ENCODE peak calls at places on chromosome 16, in eight cellular contexts. One of them, this sample, is unnamed.

GRCh38 chr16:75837681-75838080 is 111.4 kb upstream of the CPHXL start:
- DNase-seq in stimulated activated CD8-positive, alpha-beta memory T cell treated with anti-CD3 and anti-CD28 coated beads, Interleukin-12 subunit alpha, Interleukin-12 subunit beta, amount 100 ng/mL, for 4 hours: no peak
- DNase-seq in A549: no peak
- DNase-seq in neural crest cell: no peak
- DNase-seq in lower lobe of right lung: no peak
- DNase-seq in B cell: no peak
- DNase-seq in nucleus accumbens: no peak
- DNase-seq in activated T-helper 1 cell treated with Interleukin-2 at 50 U/mL for 16 hours: no peak
- DNase-seq in this sample: no peak

GRCh38 chr16:27991876-27992275 is 71.6 kb downstream of the GSG1L start:
- DNase-seq in A549: no peak
- DNase-seq in lower lobe of right lung: no peak
- DNase-seq in stimulated activated CD8-positive, alpha-beta memory T cell treated with anti-CD3 and anti-CD28 coated beads, Interleukin-12 subunit alpha, Interleukin-12 subunit beta, amount 100 ng/mL, for 4 hours: no peak
- DNase-seq in nucleus accumbens: no peak
- DNase-seq in neural crest cell: no peak
- DNase-seq in B cell: no peak
- DNase-seq in activated T-helper 1 cell treated with Interleukin-2 at 50 U/mL for 16 hours: no peak
- DNase-seq in this sample: no peak

GRCh38 chr16:50642349-50642748 is 38.8 kb downstream of the SNX20 start:
- DNase-seq in neural crest cell: no peak
- DNase-seq in nucleus accumbens: peak
- DNase-seq in B cell: no peak
- DNase-seq in stimulated activated CD8-positive, alpha-beta memory T cell treated with anti-CD3 and anti-CD28 coated beads, Interleukin-12 subunit alpha, Interleukin-12 subunit beta, amount 100 ng/mL, for 4 hours: no peak
- DNase-seq in A549: no peak
- DNase-seq in activated T-helper 1 cell treated with Interleukin-2 at 50 U/mL for 16 hours: no peak
- DNase-seq in lower lobe of right lung: no peak
- DNase-seq in this sample: no peak

GRCh38 chr16:68778551-68779231 is 41.6 kb downstream of the CDH1 start:
- DNase-seq in B cell: no peak
- DNase-seq in neural crest cell: no peak
- DNase-seq in activated T-helper 1 cell treated with Interleukin-2 at 50 U/mL for 16 hours: no peak
- DNase-seq in nucleus accumbens: no peak
- DNase-seq in stimulated activated CD8-positive, alpha-beta memory T cell treated with anti-CD3 and anti-CD28 coated beads, Interleukin-12 subunit alpha, Interleukin-12 subunit beta, amount 100 ng/mL, for 4 hours: no peak
- DNase-seq in lower lobe of right lung: no peak
- DNase-seq in A549: no peak
- DNase-seq in this sample: no peak

GRCh38 chr16:4207683-4208528 is 34.0 kb downstream of the SRL start:
- DNase-seq in lower lobe of right lung: no peak
- DNase-seq in stimulated activated CD8-positive, alpha-beta memory T cell treated with anti-CD3 and anti-CD28 coated beads, Interleukin-12 subunit alpha, Interleukin-12 subunit beta, amount 100 ng/mL, for 4 hours: no peak
- DNase-seq in A549: no peak
- DNase-seq in B cell: no peak
- DNase-seq in activated T-helper 1 cell treated with Interleukin-2 at 50 U/mL for 16 hours: no peak
- DNase-seq in nucleus accumbens: no peak
- DNase-seq in neural crest cell: no peak
- DNase-seq in this sample: no peak

GRCh38 chr16:378821-379182 is 3.0 kb downstream of the PGAP6 start:
- DNase-seq in stimulated activated CD8-positive, alpha-beta memory T cell treated with anti-CD3 and anti-CD28 coated beads, Interleukin-12 subunit alpha, Interleukin-12 subunit beta, amount 100 ng/mL, for 4 hours: no peak
- DNase-seq in nucleus accumbens: no peak
- DNase-seq in B cell: no peak
- DNase-seq in neural crest cell: no peak
- DNase-seq in lower lobe of right lung: no peak
- DNase-seq in A549: no peak
- DNase-seq in activated T-helper 1 cell treated with Interleukin-2 at 50 U/mL for 16 hours: no peak
- DNase-seq in this sample: no peak

GRCh38 chr16:55567382-55567781 is 898 bp downstream of the CAPNS2 start:
- DNase-seq in stimulated activated CD8-positive, alpha-beta memory T cell treated with anti-CD3 and anti-CD28 coated beads, Interleukin-12 subunit alpha, Interleukin-12 subunit beta, amount 100 ng/mL, for 4 hours: no peak
- DNase-seq in nucleus accumbens: no peak
- DNase-seq in B cell: no peak
- DNase-seq in activated T-helper 1 cell treated with Interleukin-2 at 50 U/mL for 16 hours: no peak
- DNase-seq in lower lobe of right lung: no peak
- DNase-seq in A549: no peak
- DNase-seq in neural crest cell: no peak
- DNase-seq in this sample: no peak

GRCh38 chr16:10878644-10879498 is 1.9 kb downstream of the CIITA start:
- DNase-seq in neural crest cell: no peak
- DNase-seq in A549: no peak
- DNase-seq in B cell: peak
- DNase-seq in nucleus accumbens: peak
- DNase-seq in lower lobe of right lung: peak
- DNase-seq in stimulated activated CD8-positive, alpha-beta memory T cell treated with anti-CD3 and anti-CD28 coated beads, Interleukin-12 subunit alpha, Interleukin-12 subunit beta, amount 100 ng/mL, for 4 hours: no peak
- DNase-seq in activated T-helper 1 cell treated with Interleukin-2 at 50 U/mL for 16 hours: no peak
- DNase-seq in this sample: no peak

GRCh38 chr16:26795184-26795583 is 271.5 kb upstream of the C16orf82 start:
- DNase-seq in activated T-helper 1 cell treated with Interleukin-2 at 50 U/mL for 16 hours: no peak
- DNase-seq in neural crest cell: peak
- DNase-seq in stimulated activated CD8-positive, alpha-beta memory T cell treated with anti-CD3 and anti-CD28 coated beads, Interleukin-12 subunit alpha, Interleukin-12 subunit beta, amount 100 ng/mL, for 4 hours: no peak
- DNase-seq in A549: no peak
- DNase-seq in nucleus accumbens: peak
- DNase-seq in lower lobe of right lung: no peak
- DNase-seq in B cell: no peak
- DNase-seq in this sample: no peak

GRCh38 chr16:52812945-52813556 is 239.6 kb downstream of the CHD9NB start:
- DNase-seq in stimulated activated CD8-positive, alpha-beta memory T cell treated with anti-CD3 and anti-CD28 coated beads, Interleukin-12 subunit alpha, Interleukin-12 subunit beta, amount 100 ng/mL, for 4 hours: no peak
- DNase-seq in activated T-helper 1 cell treated with Interleukin-2 at 50 U/mL for 16 hours: no peak
- DNase-seq in nucleus accumbens: no peak
- DNase-seq in B cell: no peak
- DNase-seq in lower lobe of right lung: no peak
- DNase-seq in neural crest cell: no peak
- DNase-seq in A549: peak
- DNase-seq in this sample: no peak

GRCh38 chr16:55502801-55503366 is 6.0 kb upstream of the LPCAT2 start:
- DNase-seq in nucleus accumbens: peak
- DNase-seq in lower lobe of right lung: peak
- DNase-seq in neural crest cell: peak
- DNase-seq in activated T-helper 1 cell treated with Interleukin-2 at 50 U/mL for 16 hours: no peak
- DNase-seq in stimulated activated CD8-positive, alpha-beta memory T cell treated with anti-CD3 and anti-CD28 coated beads, Interleukin-12 subunit alpha, Interleukin-12 subunit beta, amount 100 ng/mL, for 4 hours: no peak
- DNase-seq in A549: no peak
- DNase-seq in B cell: no peak
- DNase-seq in this sample: no peak

GRCh38 chr16:24367186-24367585 is 111.1 kb downstream of the CACNG3 start:
- DNase-seq in A549: no peak
- DNase-seq in activated T-helper 1 cell treated with Interleukin-2 at 50 U/mL for 16 hours: no peak
- DNase-seq in lower lobe of right lung: no peak
- DNase-seq in neural crest cell: no peak
- DNase-seq in nucleus accumbens: no peak
- DNase-seq in B cell: no peak
- DNase-seq in stimulated activated CD8-positive, alpha-beta memory T cell treated with anti-CD3 and anti-CD28 coated beads, Interleukin-12 subunit alpha, Interleukin-12 subunit beta, amount 100 ng/mL, for 4 hours: no peak
- DNase-seq in this sample: no peak

GRCh38 chr16:51490866-51491265 is 339.8 kb upstream of the SALL1 start:
- DNase-seq in lower lobe of right lung: no peak
- DNase-seq in A549: no peak
- DNase-seq in neural crest cell: no peak
- DNase-seq in stimulated activated CD8-positive, alpha-beta memory T cell treated with anti-CD3 and anti-CD28 coated beads, Interleukin-12 subunit alpha, Interleukin-12 subunit beta, amount 100 ng/mL, for 4 hours: no peak
- DNase-seq in nucleus accumbens: no peak
- DNase-seq in activated T-helper 1 cell treated with Interleukin-2 at 50 U/mL for 16 hours: no peak
- DNase-seq in B cell: no peak
- DNase-seq in this sample: no peak

GRCh38 chr16:85072947-85073346 is 39.3 kb downstream of the CIBAR2 start:
- DNase-seq in neural crest cell: no peak
- DNase-seq in stimulated activated CD8-positive, alpha-beta memory T cell treated with anti-CD3 and anti-CD28 coated beads, Interleukin-12 subunit alpha, Interleukin-12 subunit beta, amount 100 ng/mL, for 4 hours: no peak
- DNase-seq in lower lobe of right lung: no peak
- DNase-seq in nucleus accumbens: peak
- DNase-seq in B cell: no peak
- DNase-seq in activated T-helper 1 cell treated with Interleukin-2 at 50 U/mL for 16 hours: no peak
- DNase-seq in A549: no peak
- DNase-seq in this sample: no peak

GRCh38 chr16:31487076-31487719 is 4.3 kb downstream of the SLC5A2 start:
- DNase-seq in stimulated activated CD8-positive, alpha-beta memory T cell treated with anti-CD3 and anti-CD28 coated beads, Interleukin-12 subunit alpha, Interleukin-12 subunit beta, amount 100 ng/mL, for 4 hours: no peak
- DNase-seq in A549: no peak
- DNase-seq in B cell: no peak
- DNase-seq in nucleus accumbens: no peak
- DNase-seq in neural crest cell: no peak
- DNase-seq in activated T-helper 1 cell treated with Interleukin-2 at 50 U/mL for 16 hours: no peak
- DNase-seq in lower lobe of right lung: no peak
- DNase-seq in this sample: no peak

GRCh38 chr16:24152826-24153225 is 103.3 kb upstream of the CACNG3 start:
- DNase-seq in A549: no peak
- DNase-seq in neural crest cell: no peak
- DNase-seq in lower lobe of right lung: no peak
- DNase-seq in nucleus accumbens: no peak
- DNase-seq in B cell: no peak
- DNase-seq in stimulated activated CD8-positive, alpha-beta memory T cell treated with anti-CD3 and anti-CD28 coated beads, Interleukin-12 subunit alpha, Interleukin-12 subunit beta, amount 100 ng/mL, for 4 hours: no peak
- DNase-seq in activated T-helper 1 cell treated with Interleukin-2 at 50 U/mL for 16 hours: no peak
- DNase-seq in this sample: no peak

GRCh38 chr16:84369105-84369504 is 767 bp downstream of the ATP2C2 start:
- DNase-seq in nucleus accumbens: no peak
- DNase-seq in stimulated activated CD8-positive, alpha-beta memory T cell treated with anti-CD3 and anti-CD28 coated beads, Interleukin-12 subunit alpha, Interleukin-12 subunit beta, amount 100 ng/mL, for 4 hours: no peak
- DNase-seq in B cell: no peak
- DNase-seq in neural crest cell: no peak
- DNase-seq in A549: no peak
- DNase-seq in lower lobe of right lung: no peak
- DNase-seq in activated T-helper 1 cell treated with Interleukin-2 at 50 U/mL for 16 hours: no peak
- DNase-seq in this sample: no peak

GRCh38 chr16:89701425-89702406 is at the start of gene SPATA2L:
- DNase-seq in A549: peak
- DNase-seq in activated T-helper 1 cell treated with Interleukin-2 at 50 U/mL for 16 hours: peak
- DNase-seq in stimulated activated CD8-positive, alpha-beta memory T cell treated with anti-CD3 and anti-CD28 coated beads, Interleukin-12 subunit alpha, Interleukin-12 subunit beta, amount 100 ng/mL, for 4 hours: peak
- DNase-seq in B cell: peak
- DNase-seq in nucleus accumbens: peak
- DNase-seq in lower lobe of right lung: peak
- DNase-seq in neural crest cell: peak
- DNase-seq in this sample: peak

GRCh38 chr16:78283668-78284251 is 184.3 kb downstream of the WWOX start:
- DNase-seq in A549: no peak
- DNase-seq in neural crest cell: no peak
- DNase-seq in lower lobe of right lung: no peak
- DNase-seq in stimulated activated CD8-positive, alpha-beta memory T cell treated with anti-CD3 and anti-CD28 coated beads, Interleukin-12 subunit alpha, Interleukin-12 subunit beta, amount 100 ng/mL, for 4 hours: no peak
- DNase-seq in nucleus accumbens: no peak
- DNase-seq in B cell: no peak
- DNase-seq in activated T-helper 1 cell treated with Interleukin-2 at 50 U/mL for 16 hours: no peak
- DNase-seq in this sample: no peak

GRCh38 chr16:29868396-29868795 is 5.4 kb upstream of the CDIPT start:
- DNase-seq in neural crest cell: no peak
- DNase-seq in activated T-helper 1 cell treated with Interleukin-2 at 50 U/mL for 16 hours: no peak
- DNase-seq in A549: no peak
- DNase-seq in B cell: no peak
- DNase-seq in nucleus accumbens: no peak
- DNase-seq in stimulated activated CD8-positive, alpha-beta memory T cell treated with anti-CD3 and anti-CD28 coated beads, Interleukin-12 subunit alpha, Interleukin-12 subunit beta, amount 100 ng/mL, for 4 hours: no peak
- DNase-seq in lower lobe of right lung: no peak
- DNase-seq in this sample: no peak

GRCh38 chr16:66927012-66927436 is 1.7 kb upstream of the RRAD start:
- DNase-seq in B cell: no peak
- DNase-seq in nucleus accumbens: no peak
- DNase-seq in stimulated activated CD8-positive, alpha-beta memory T cell treated with anti-CD3 and anti-CD28 coated beads, Interleukin-12 subunit alpha, Interleukin-12 subunit beta, amount 100 ng/mL, for 4 hours: no peak
- DNase-seq in lower lobe of right lung: peak
- DNase-seq in A549: peak
- DNase-seq in neural crest cell: no peak
- DNase-seq in activated T-helper 1 cell treated with Interleukin-2 at 50 U/mL for 16 hours: no peak
- DNase-seq in this sample: no peak

GRCh38 chr16:48117217-48118105 is 38.3 kb downstream of the ABCC12 start:
- DNase-seq in stimulated activated CD8-positive, alpha-beta memory T cell treated with anti-CD3 and anti-CD28 coated beads, Interleukin-12 subunit alpha, Interleukin-12 subunit beta, amount 100 ng/mL, for 4 hours: peak
- DNase-seq in activated T-helper 1 cell treated with Interleukin-2 at 50 U/mL for 16 hours: peak
- DNase-seq in neural crest cell: peak
- DNase-seq in A549: peak
- DNase-seq in B cell: peak
- DNase-seq in lower lobe of right lung: peak
- DNase-seq in nucleus accumbens: peak
- DNase-seq in this sample: peak

GRCh38 chr16:87945351-87946042 is 5.7 kb upstream of the BANP start:
- DNase-seq in activated T-helper 1 cell treated with Interleukin-2 at 50 U/mL for 16 hours: no peak
- DNase-seq in nucleus accumbens: peak
- DNase-seq in lower lobe of right lung: peak
- DNase-seq in neural crest cell: no peak
- DNase-seq in stimulated activated CD8-positive, alpha-beta memory T cell treated with anti-CD3 and anti-CD28 coated beads, Interleukin-12 subunit alpha, Interleukin-12 subunit beta, amount 100 ng/mL, for 4 hours: no peak
- DNase-seq in B cell: peak
- DNase-seq in A549: no peak
- DNase-seq in this sample: peak

GRCh38 chr16:67939507-67940435 is 3.1 kb upstream of the PSMB10 start:
- DNase-seq in B cell: peak
- DNase-seq in A549: no peak
- DNase-seq in neural crest cell: no peak
- DNase-seq in activated T-helper 1 cell treated with Interleukin-2 at 50 U/mL for 16 hours: no peak
- DNase-seq in lower lobe of right lung: no peak
- DNase-seq in nucleus accumbens: peak
- DNase-seq in stimulated activated CD8-positive, alpha-beta memory T cell treated with anti-CD3 and anti-CD28 coated beads, Interleukin-12 subunit alpha, Interleukin-12 subunit beta, amount 100 ng/mL, for 4 hours: no peak
- DNase-seq in this sample: no peak

GRCh38 chr16:22425847-22426246 is 51.4 kb upstream of the CDR2 start:
- DNase-seq in stimulated activated CD8-positive, alpha-beta memory T cell treated with anti-CD3 and anti-CD28 coated beads, Interleukin-12 subunit alpha, Interleukin-12 subunit beta, amount 100 ng/mL, for 4 hours: no peak
- DNase-seq in A549: no peak
- DNase-seq in activated T-helper 1 cell treated with Interleukin-2 at 50 U/mL for 16 hours: no peak
- DNase-seq in nucleus accumbens: no peak
- DNase-seq in lower lobe of right lung: no peak
- DNase-seq in B cell: no peak
- DNase-seq in neural crest cell: no peak
- DNase-seq in this sample: no peak

GRCh38 chr16:57178793-57179212 is 7.0 kb downstream of the PSME3IP1 start:
- DNase-seq in neural crest cell: no peak
- DNase-seq in activated T-helper 1 cell treated with Interleukin-2 at 50 U/mL for 16 hours: no peak
- DNase-seq in A549: no peak
- DNase-seq in nucleus accumbens: no peak
- DNase-seq in B cell: no peak
- DNase-seq in lower lobe of right lung: no peak
- DNase-seq in stimulated activated CD8-positive, alpha-beta memory T cell treated with anti-CD3 and anti-CD28 coated beads, Interleukin-12 subunit alpha, Interleukin-12 subunit beta, amount 100 ng/mL, for 4 hours: no peak
- DNase-seq in this sample: no peak

GRCh38 chr16:9670058-9670457 is 512.2 kb downstream of the GRIN2A start:
- DNase-seq in lower lobe of right lung: no peak
- DNase-seq in nucleus accumbens: no peak
- DNase-seq in B cell: no peak
- DNase-seq in activated T-helper 1 cell treated with Interleukin-2 at 50 U/mL for 16 hours: no peak
- DNase-seq in neural crest cell: no peak
- DNase-seq in A549: no peak
- DNase-seq in stimulated activated CD8-positive, alpha-beta memory T cell treated with anti-CD3 and anti-CD28 coated beads, Interleukin-12 subunit alpha, Interleukin-12 subunit beta, amount 100 ng/mL, for 4 hours: no peak
- DNase-seq in this sample: no peak

GRCh38 chr16:89048087-89048729 is 45.4 kb upstream of the ACSF3 start:
- DNase-seq in A549: no peak
- DNase-seq in activated T-helper 1 cell treated with Interleukin-2 at 50 U/mL for 16 hours: no peak
- DNase-seq in lower lobe of right lung: peak
- DNase-seq in B cell: no peak
- DNase-seq in nucleus accumbens: no peak
- DNase-seq in neural crest cell: no peak
- DNase-seq in stimulated activated CD8-positive, alpha-beta memory T cell treated with anti-CD3 and anti-CD28 coated beads, Interleukin-12 subunit alpha, Interleukin-12 subunit beta, amount 100 ng/mL, for 4 hours: no peak
- DNase-seq in this sample: no peak

GRCh38 chr16:68718596-68718995 is 18.5 kb upstream of the CDH1 start:
- DNase-seq in stimulated activated CD8-positive, alpha-beta memory T cell treated with anti-CD3 and anti-CD28 coated beads, Interleukin-12 subunit alpha, Interleukin-12 subunit beta, amount 100 ng/mL, for 4 hours: no peak
- DNase-seq in B cell: no peak
- DNase-seq in neural crest cell: no peak
- DNase-seq in nucleus accumbens: no peak
- DNase-seq in lower lobe of right lung: no peak
- DNase-seq in A549: no peak
- DNase-seq in activated T-helper 1 cell treated with Interleukin-2 at 50 U/mL for 16 hours: no peak
- DNase-seq in this sample: no peak